ENCODE peak calls at places on chromosomes 2 and 18, in ten cellular contexts. P, O, T, A, S, F, G, Z, M and L are unnamed samples.

GRCh38 chr2:232633413-232634318 is at the start of gene EFHD1:
- DNase-seq in P (peak; percentile 84), O (peak; percentile 80), T (peak; percentile 54), A (peak; percentile 66), S (peak; percentile 86), F (peak; percentile 87), G (peak; percentile 66), Z (peak; percentile 65), M (no peak), L (peak; percentile 83)

GRCh38 chr2:29687121-29687520 is 234.3 kb downstream of the ALK start:
- DNase-seq in P (no peak), O (no peak), T (no peak), A (no peak), S (no peak), F (no peak), G (no peak), Z (no peak), M (no peak), L (no peak)

GRCh38 chr2:233820766-233821105 is 33.6 kb downstream of the HJURP start:
- DNase-seq in P (no peak), O (peak; percentile 52), T (no peak), A (no peak), S (no peak), F (no peak), G (no peak), Z (no peak), M (no peak), L (peak; percentile 23)

GRCh38 chr2:18788590-18788989 is 199.2 kb upstream of the NT5C1B start:
- DNase-seq in P (peak; percentile 43), O (no peak), T (no peak), A (peak; percentile 76), S (peak; percentile 43), F (no peak), G (no peak), Z (peak; percentile 83), M (no peak), L (no peak)

GRCh38 chr2:64876137-64876647 is 113.0 kb upstream of the SLC1A4 start:
- DNase-seq in P (peak; percentile 43), O (no peak), T (no peak), A (peak; percentile 90), S (no peak), F (peak; percentile 77), G (no peak), Z (peak; percentile 91), M (no peak), L (peak; percentile 89)

GRCh38 chr2:231929961-231930600 is 3.9 kb upstream of the NPPC start:
- DNase-seq in P (peak; percentile 70), O (no peak), T (no peak), A (no peak), S (peak; percentile 82), F (no peak), G (no peak), Z (peak; percentile 25), M (no peak), L (peak; percentile 46)

GRCh38 chr18:3062798-3063563 is 50.0 kb upstream of the LPIN2 start:
- DNase-seq in P (peak; percentile 61), O (peak; percentile 87), T (peak; percentile 82), A (no peak), S (peak; percentile 58), F (peak; percentile 71), G (peak; percentile 81), Z (peak; percentile 49), M (no peak), L (peak; percentile 57)

GRCh38 chr2:155310589-155310988 is 612.1 kb downstream of the KCNJ3 start:
- DNase-seq in P (no peak), O (no peak), T (no peak), A (peak; percentile 1), S (no peak), F (peak; percentile 67), G (no peak), Z (peak; percentile 8), M (no peak), L (no peak)

GRCh38 chr2:130353291-130354134 is 2.3 kb upstream of the PTPN18 start:
- DNase-seq in P (no peak), O (no peak), T (no peak), A (no peak), S (no peak), F (no peak), G (no peak), Z (peak; percentile 22), M (no peak), L (no peak)

GRCh38 chr2:61807036-61807757 is 46.7 kb downstream of the FAM161A start:
- DNase-seq in P (no peak), O (no peak), T (no peak), A (no peak), S (no peak), F (no peak), G (no peak), Z (no peak), M (no peak), L (no peak)

GRCh38 chr2:218859994-218860831 is 608 bp downstream of the WNT6 start:
- DNase-seq in P (no peak), O (peak; percentile 57), T (no peak), A (no peak), S (no peak), F (no peak), G (no peak), Z (no peak), M (no peak), L (no peak)

GRCh38 chr2:218860950-218861381 is 1.4 kb downstream of the WNT6 start:
- DNase-seq in P (peak; percentile 68), O (peak; percentile 48), T (no peak), A (peak; percentile 67), S (peak; percentile 67), F (peak; percentile 68), G (peak; percentile 54), Z (peak; percentile 40), M (no peak), L (peak; percentile 60)

GRCh38 chr2:218858138-218858445 is 1.5 kb upstream of the WNT6 start:
- DNase-seq in P (no peak), O (peak; percentile 26), T (no peak), A (no peak), S (no peak), F (no peak), G (no peak), Z (no peak), M (no peak), L (no peak)

GRCh38 chr2:218858671-218859555 is 692 bp upstream of the WNT6 start:
- DNase-seq in P (no peak), O (peak; percentile 55), T (no peak), A (no peak), S (no peak), F (no peak), G (no peak), Z (no peak), M (no peak), L (no peak)

GRCh38 chr2:218859556-218859993 is at the start of gene WNT6:
- DNase-seq in P (no peak), O (peak; percentile 66), T (no peak), A (no peak), S (no peak), F (peak; percentile 68), G (no peak), Z (no peak), M (no peak), L (no peak)
- H3K27me3 ChIP-seq in P (peaks cover 98% of the 10 kb centered on the region), O (peaks cover 75% of the 10 kb centered on the region), T (peaks cover 39% of the 10 kb centered on the region), A (peaks cover 58% of the 10 kb centered on the region), S (peaks cover 98% of the 10 kb centered on the region), F (peaks cover 68% of the 10 kb centered on the region), G (peaks cover 34% of the 10 kb centered on the region), Z (peaks cover 89% of the 10 kb centered on the region), M (peaks cover 23% of the 10 kb centered on the region), L (peaks cover 70% of the 10 kb centered on the region)

DNA sequence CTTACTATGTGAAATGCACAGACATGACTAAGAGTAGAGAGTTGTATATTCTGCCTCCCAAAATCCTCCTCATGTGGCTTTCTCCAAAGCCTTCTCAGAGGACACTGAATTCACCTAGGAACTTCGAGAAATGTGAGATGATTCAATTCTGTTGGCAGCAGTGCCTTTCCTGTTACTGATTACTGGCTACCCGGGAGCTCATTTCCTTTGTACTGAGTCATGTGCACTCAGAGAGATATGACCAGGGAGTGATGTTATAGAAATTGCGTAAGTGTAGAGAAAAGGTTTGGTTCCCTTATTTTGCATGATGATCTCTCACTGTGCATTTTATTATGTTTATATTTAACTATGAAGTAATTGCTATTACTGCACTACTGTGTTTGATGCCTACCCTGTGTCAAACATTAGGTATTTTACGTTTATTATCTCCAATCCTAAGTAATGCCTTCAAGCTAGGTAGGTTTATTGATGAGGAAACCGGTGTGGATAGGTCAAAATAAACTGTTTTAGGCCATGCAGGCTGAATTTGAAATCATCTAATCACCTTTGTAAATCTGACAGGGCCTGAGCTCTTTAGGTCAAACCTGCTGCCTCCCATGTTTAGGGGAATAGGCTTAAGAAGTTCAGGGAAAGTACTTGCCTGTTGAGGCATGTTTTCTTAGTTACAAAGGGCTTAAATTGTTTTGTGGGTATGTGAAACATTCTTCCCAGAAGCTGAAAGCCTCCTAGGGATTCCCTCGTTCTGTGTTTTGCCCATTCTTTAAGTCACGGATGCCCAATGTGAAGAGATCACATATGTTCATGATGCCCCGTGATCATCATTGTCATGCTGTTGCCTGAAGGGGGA is 86.8 kb downstream of the FMNL2 start:
- DNase-seq in P (peak; percentile 55), O (no peak), T (no peak), A (peak; percentile 99), S (no peak), F (peak; percentile 93), G (peak; percentile 61), Z (peak; percentile 95), M (no peak), L (peak; percentile 62)
- H3K4me1 ChIP-seq in P (peaks cover 22% of the 10 kb centered on the region), O (peaks cover 33% of the 10 kb centered on the region), T (no peaks in the 10 kb centered on the region), A (peaks cover 13% of the 10 kb centered on the region), S (peaks cover 21% of the 10 kb centered on the region), F (peaks cover 10% of the 10 kb centered on the region), G (peaks cover 14% of the 10 kb centered on the region), Z (peaks cover 10% of the 10 kb centered on the region), M (no peaks in the 10 kb centered on the region), L (peaks cover 17% of the 10 kb centered on the region)

GRCh38 chr2:234953116-234954031 is 1.6 kb downstream of the SH3BP4 start:
- DNase-seq in P (no peak), O (no peak), T (no peak), A (peak; percentile 43), S (no peak), F (peak; percentile 56), G (no peak), Z (peak; percentile 40), M (no peak), L (peak; percentile 62)

GRCh38 chr2:234955971-234956509 is 4.2 kb downstream of the SH3BP4 start:
- DNase-seq in P (no peak), O (no peak), T (no peak), A (no peak), S (no peak), F (no peak), G (no peak), Z (no peak), M (no peak), L (no peak)

GRCh38 chr2:234955091-234955511 is 3.3 kb downstream of the SH3BP4 start:
- DNase-seq in P (no peak), O (no peak), T (no peak), A (no peak), S (no peak), F (no peak), G (no peak), Z (no peak), M (no peak), L (no peak)

GRCh38 chr2:234952270-234953115 is 676 bp downstream of the SH3BP4 start:
- DNase-seq in P (peak; percentile 25), O (peak; percentile 69), T (no peak), A (no peak), S (no peak), F (peak; percentile 55), G (no peak), Z (peak; percentile 39), M (no peak), L (no peak)

GRCh38 chr2:234954551-234954992 is 2.8 kb downstream of the SH3BP4 start:
- DNase-seq in P (peak; percentile 43), O (no peak), T (no peak), A (peak; percentile 90), S (no peak), F (peak; percentile 51), G (no peak), Z (peak; percentile 59), M (no peak), L (peak; percentile 47)
- H3K4me3 ChIP-seq in P (peak overlapping the region; percentile 88), O (peak overlapping the region; percentile 63), T (no peak overlapping the region), A (peak overlapping the region; percentile 94), S (peak overlapping the region; percentile 95), F (peak overlapping the region; percentile 93), G (no peak overlapping the region), Z (peak overlapping the region; percentile 60), M (peak overlapping the region; percentile 79), L (peak overlapping the region; percentile 89)

GRCh38 chr2:44798139-44798659 is 143.3 kb upstream of the SIX3 start:
- DNase-seq in P (no peak), O (no peak), T (no peak), A (no peak), S (no peak), F (no peak), G (no peak), Z (no peak), M (no peak), L (no peak)
- H3K27me3 ChIP-seq in P (peaks cover 79% of the 10 kb centered on the region), O (peaks cover 61% of the 10 kb centered on the region), T (peaks cover 24% of the 10 kb centered on the region), A (peaks cover 37% of the 10 kb centered on the region), S (peaks cover 90% of the 10 kb centered on the region), F (peaks cover 54% of the 10 kb centered on the region), G (peaks cover 56% of the 10 kb centered on the region), Z (peaks cover 76% of the 10 kb centered on the region), M (peaks cover 15% of the 10 kb centered on the region), L (peaks cover 22% of the 10 kb centered on the region)